ENCODE peak calls at places on chromosomes 4 and X, in ten cellular contexts. Y, I, T, M, W, O, D, G, K and A are unnamed samples.
A peak's percentile ranks its signal among the peaks of the same experiment; 100 is the strongest.

GRCh38 chr4:1496116-1496642 is 89.9 kb upstream of the NKX1-1 start:
- DNase-seq in D (no peak), M (no peak), Y (no peak), K (no peak), I (no peak), O (no peak), T (no peak), W (peak; percentile 35), G (no peak), A (no peak)

GRCh38 chrX:115650916-115651315 is 89.9 kb downstream of the PLS3 start:
- DNase-seq in G (no peak), I (no peak), Y (peak; percentile 38), D (no peak), W (no peak), K (peak; percentile 33), O (no peak), T (peak; percentile 60), M (peak; percentile 32), A (peak; percentile 11)

GRCh38 chr4:159188646-159189045 is 85.8 kb downstream of the RAPGEF2 start:
- DNase-seq in Y (no peak), D (no peak), O (no peak), I (no peak), G (no peak), K (no peak), T (no peak), M (no peak), W (no peak), A (no peak)

GRCh38 chr4:162839814-162840213 is 326.9 kb downstream of the NAF1 start:
- DNase-seq in O (no peak), W (no peak), I (no peak), Y (no peak), M (no peak), D (no peak), T (no peak), G (no peak), K (peak; percentile 3), A (no peak)

GRCh38 chrX:7746861-7747260 is 96.1 kb upstream of the VCX start:
- DNase-seq in M (no peak), T (no peak), W (no peak), I (no peak), K (no peak), O (no peak), Y (peak; percentile 49), D (no peak), G (no peak), A (no peak)

GRCh38 chr4:85368932-85369331 is 106.0 kb upstream of the ARHGAP24 start:
- DNase-seq in T (no peak), Y (no peak), O (no peak), W (no peak), D (no peak), K (no peak), M (no peak), G (no peak), I (no peak), A (no peak)

GRCh38 chr4:81503586-81503985 is 31.9 kb upstream of the RASGEF1B start:
- DNase-seq in I (no peak), G (no peak), W (no peak), O (no peak), Y (no peak), T (no peak), K (no peak), M (no peak), D (no peak), A (no peak)

GRCh38 chr4:149885896-149886295 is 70.3 kb upstream of the IQCM start:
- DNase-seq in D (no peak), M (no peak), W (no peak), T (no peak), O (no peak), Y (peak; percentile 40), K (no peak), I (no peak), G (no peak), A (no peak)

GRCh38 chr4:125389713-125390112 is 75.0 kb downstream of the FAT4 start:
- DNase-seq in W (no peak), M (no peak), D (no peak), O (no peak), I (no peak), T (no peak), K (no peak), Y (peak; percentile 83), G (no peak), A (no peak)

GRCh38 chr4:180059216-180059881 is 2183.9 kb upstream of the TENM3 start:
- DNase-seq in Y (no peak), W (no peak), K (no peak), T (peak; percentile 54), M (no peak), D (peak; percentile 72), G (no peak), O (peak; percentile 56), I (no peak), A (peak; percentile 10)

GRCh38 chrX:155334486-155335316 is at the start of gene CLIC2:
- DNase-seq in G (no peak), Y (peak; percentile 12), W (no peak), D (no peak), K (no peak), O (no peak), I (no peak), M (peak; percentile 72), T (peak; percentile 82), A (peak; percentile 1)

GRCh38 chr4:75950416-75950815 is 9.6 kb upstream of the NAAA start:
- DNase-seq in I (no peak), T (no peak), D (no peak), K (no peak), W (no peak), O (no peak), Y (no peak), G (no peak), M (no peak), A (no peak)

GRCh38 chr4:182231080-182231479 is 12.1 kb upstream of the TENM3 start:
- DNase-seq in T (no peak), I (no peak), M (no peak), W (no peak), Y (peak; percentile 31), K (no peak), D (no peak), O (no peak), G (no peak), A (no peak)

GRCh38 chr4:573122-573892 is 2.8 kb downstream of the TMEM271 start:
- DNase-seq in D (no peak), G (no peak), O (no peak), I (no peak), W (no peak), T (no peak), K (no peak), M (no peak), Y (no peak), A (no peak)

GRCh38 chr4:185379326-185380295 is 16.1 kb downstream of the LRP2BP start:
- DNase-seq in W (no peak), I (no peak), Y (no peak), M (no peak), G (no peak), D (no peak), T (no peak), O (no peak), K (no peak), A (no peak)

GRCh38 chrX:147848009-147848408 is 63.7 kb upstream of the FMR1 start:
- DNase-seq in W (no peak), D (no peak), G (no peak), I (no peak), T (no peak), Y (no peak), K (no peak), M (peak; percentile 32), O (no peak), A (no peak)

DNA sequence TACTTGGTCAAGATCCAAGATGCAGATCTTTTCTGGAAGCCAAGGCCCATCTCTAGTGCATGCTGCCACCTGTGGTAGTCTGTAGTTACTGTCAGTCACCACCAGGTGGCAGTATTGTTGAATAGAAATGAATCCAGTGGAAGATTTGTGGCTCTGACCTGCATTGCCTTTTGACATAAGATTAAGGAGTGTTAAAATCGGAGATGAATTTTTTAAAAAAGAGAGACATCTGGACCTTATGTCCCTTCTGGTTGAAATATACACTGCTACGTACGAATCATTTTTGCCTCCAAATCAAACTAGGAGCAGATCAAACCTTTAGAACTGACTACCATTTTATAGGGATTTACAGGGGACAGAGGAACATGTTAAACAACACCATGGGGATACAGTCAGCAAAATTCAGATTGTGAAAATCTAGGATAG is 46.9 kb upstream of the RHOH start:
- DNase-seq in O (no peak), Y (peak; percentile 57), I (no peak), D (no peak), K (peak; percentile 65), T (peak; percentile 85), G (peak; percentile 67), M (peak; percentile 64), W (peak; percentile 68), A (peak; percentile 83)
- H3K27ac ChIP-seq in O (no peak overlapping the region), Y (no peak overlapping the region), I (no peak overlapping the region), D (no peak overlapping the region), K (no peak overlapping the region), T (no peak overlapping the region), G (no peak overlapping the region), M (no peak overlapping the region), W (no peak overlapping the region), A (no peak overlapping the region)

GRCh38 chr4:52081216-52081615 is 30.1 kb downstream of the SPATA18 start:
- DNase-seq in T (no peak), M (no peak), O (no peak), I (no peak), Y (no peak), D (no peak), K (no peak), G (no peak), W (no peak), A (no peak)

GRCh38 chr4:52071786-52072552 is 20.9 kb downstream of the SPATA18 start:
- DNase-seq in D (no peak), M (no peak), Y (no peak), K (no peak), G (no peak), O (no peak), T (no peak), W (no peak), I (no peak), A (peak; percentile 4)

GRCh38 chr4:52076731-52077130 is 25.6 kb downstream of the SPATA18 start:
- DNase-seq in I (no peak), W (no peak), T (no peak), G (no peak), K (no peak), Y (no peak), M (no peak), O (no peak), D (peak; percentile 75), A (no peak)
- H3K4me3 ChIP-seq in I (no peak overlapping the region), W (no peak overlapping the region), T (no peak overlapping the region), G (no peak overlapping the region), K (no peak overlapping the region), Y (peak overlapping the region; percentile 32), M (no peak overlapping the region), O (no peak overlapping the region), D (no peak overlapping the region), A (no peak overlapping the region)

GRCh38 chrX:106323357-106323756 is 155.3 kb downstream of the PWWP3B start:
- DNase-seq in I (no peak), O (no peak), T (no peak), G (no peak), W (no peak), K (no peak), M (no peak), Y (no peak), D (no peak), A (no peak)
- H3K27ac ChIP-seq in I (no peak overlapping the region), O (no peak overlapping the region), T (no peak overlapping the region), G (no peak overlapping the region), W (no peak overlapping the region), K (no peak overlapping the region), M (no peak overlapping the region), Y (no peak overlapping the region), D (no peak overlapping the region), A (no peak overlapping the region)

DNA sequence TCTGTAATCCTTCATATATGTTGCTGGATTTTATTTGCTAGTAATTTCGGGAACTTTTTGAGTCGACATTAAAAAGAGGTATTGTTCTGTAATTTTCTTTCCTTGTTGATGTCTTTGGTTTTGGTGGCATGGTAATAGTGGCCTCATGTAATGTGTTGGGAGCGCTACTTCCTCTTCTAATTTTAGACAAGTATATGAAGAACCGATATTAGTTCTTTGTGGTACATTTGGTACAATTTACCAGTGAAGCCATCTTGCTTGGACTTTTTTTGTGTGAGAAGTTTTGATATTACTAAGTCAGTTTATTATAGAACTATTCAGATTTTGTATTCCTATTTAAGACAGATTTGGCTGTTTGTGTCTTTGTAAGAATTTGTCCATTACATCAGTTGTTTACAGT is 669.2 kb upstream of the AADAT start:
- DNase-seq in K (no peak), D (no peak), G (no peak), W (no peak), Y (no peak), T (no peak), O (no peak), I (no peak), M (no peak), A (no peak)
- H3K4me3 ChIP-seq in K (no peak overlapping the region), D (no peak overlapping the region), G (no peak overlapping the region), W (no peak overlapping the region), Y (no peak overlapping the region), T (no peak overlapping the region), O (no peak overlapping the region), I (no peak overlapping the region), M (no peak overlapping the region), A (no peak overlapping the region)